ENCODE peak calls at places on chromosomes 7 and 10, in eight cellular contexts. G is A549, D is bronchial epithelial cell, L is cardiac muscle cell, R is prostate gland, Q is thoracic aorta, U is brain microvascular endothelial cell, X is NB4. Y is an unnamed sample.

GRCh38 chr10:132511692-132512442 is 25.7 kb upstream of the INPP5A start:
- DNase-seq in G (no peak), D (no peak), L (peak), R (no peak), Q (no peak), U (no peak), X (no peak), Y (no peak)

GRCh38 chr10:133203652-133204195 is 26.3 kb upstream of the UTF1 start:
- DNase-seq in G (no peak), D (no peak), L (no peak), R (no peak), Q (no peak), U (no peak), X (no peak), Y (no peak)

GRCh38 chr7:134755422-134756022 is 23.9 kb upstream of the CALD1 start:
- DNase-seq in G (no peak), D (no peak), L (peak), R (no peak), Q (no peak), U (peak), X (peak), Y (peak)

GRCh38 chr10:127978481-127978880 is 71.6 kb downstream of the PTPRE start:
- DNase-seq in G (no peak), D (no peak), L (no peak), R (no peak), Q (no peak), U (no peak), X (no peak), Y (no peak)

GRCh38 chr10:95352684-95353083 is 61.9 kb upstream of the PDLIM1 start:
- DNase-seq in G (no peak), D (no peak), L (no peak), R (no peak), Q (no peak), U (no peak), X (no peak), Y (no peak)

GRCh38 chr10:21399392-21400015 is 126.0 kb downstream of the SKIDA1 start:
- DNase-seq in G (peak), D (peak), L (peak), R (peak), Q (no peak), U (peak), X (no peak), Y (peak)

GRCh38 chr7:22154130-22154529 is 202.8 kb downstream of the RAPGEF5 start:
- DNase-seq in G (no peak), D (no peak), L (peak), R (no peak), Q (no peak), U (no peak), X (peak), Y (peak)

GRCh38 chr10:83952273-83952672 is 187.0 kb upstream of the GHITM start:
- DNase-seq in G (no peak), D (no peak), L (no peak), R (no peak), Q (no peak), U (no peak), X (no peak), Y (no peak)

GRCh38 chr10:29772403-29772802 is 137.6 kb upstream of the SVIL start:
- DNase-seq in G (no peak), D (no peak), L (no peak), R (no peak), Q (no peak), U (no peak), X (no peak), Y (no peak)

GRCh38 chr7:112556633-112557032 is 75.8 kb downstream of the LSMEM1 start:
- DNase-seq in G (no peak), D (peak), L (no peak), R (no peak), Q (no peak), U (no peak), X (peak), Y (no peak)

GRCh38 chr7:107972075-107972482 is 30.9 kb downstream of the LAMB1 start:
- DNase-seq in G (no peak), D (peak), L (peak), R (no peak), Q (no peak), U (no peak), X (no peak), Y (peak)

GRCh38 chr10:14186245-14186644 is 144.5 kb downstream of the FRMD4A start:
- DNase-seq in G (no peak), D (no peak), L (peak), R (no peak), Q (no peak), U (peak), X (peak), Y (peak)

GRCh38 chr7:134783294-134784069 is 4.0 kb downstream of the CALD1 start:
- DNase-seq in G (no peak), D (no peak), L (no peak), R (no peak), Q (no peak), U (no peak), X (no peak), Y (peak)

GRCh38 chr7:142669074-142669654 is 80.1 kb upstream of the PRSS1 start:
- DNase-seq in G (peak), D (peak), L (peak), R (no peak), Q (no peak), U (peak), X (peak), Y (peak)

GRCh38 chr10:132607961-132608495 is 70.4 kb downstream of the INPP5A start:
- DNase-seq in G (no peak), D (no peak), L (no peak), R (no peak), Q (no peak), U (no peak), X (no peak), Y (no peak)

GRCh38 chr7:108372601-108373000 is 83.6 kb downstream of the NRCAM start:
- DNase-seq in G (no peak), D (peak), L (peak), R (no peak), Q (no peak), U (no peak), X (no peak), Y (no peak)

GRCh38 chr7:13077466-13077865 is 390.0 kb downstream of the ARL4A start:
- DNase-seq in G (no peak), D (peak), L (peak), R (no peak), Q (no peak), U (peak), X (no peak), Y (peak)

GRCh38 chr10:72013202-72013945 is 49.2 kb downstream of the CHST3 start:
- DNase-seq in G (no peak), D (no peak), L (no peak), R (no peak), Q (no peak), U (no peak), X (no peak), Y (no peak)

GRCh38 chr10:124522903-124523260 is 61.3 kb downstream of the LHPP start:
- DNase-seq in G (no peak), D (no peak), L (no peak), R (no peak), Q (no peak), U (no peak), X (no peak), Y (no peak)

GRCh38 chr10:24240001-24240751 is 31.2 kb downstream of the KIAA1217 start:
- DNase-seq in G (no peak), D (peak), L (peak), R (peak), Q (no peak), U (no peak), X (peak), Y (no peak)

GRCh38 chr7:15620491-15621185 is 58.8 kb upstream of the AGMO start:
- DNase-seq in G (no peak), D (peak), L (peak), R (no peak), Q (no peak), U (no peak), X (no peak), Y (no peak)

GRCh38 chr7:33040803-33041516 is 21.6 kb downstream of the NT5C3A start:
- DNase-seq in G (no peak), D (peak), L (peak), R (peak), Q (no peak), U (no peak), X (peak), Y (no peak)

GRCh38 chr10:62384447-62385081 is 10.4 kb downstream of the ZNF365 start:
- DNase-seq in G (no peak), D (peak), L (no peak), R (no peak), Q (no peak), U (no peak), X (no peak), Y (peak)

GRCh38 chr7:141369422-141369821 is 181.8 kb upstream of the AGK start:
- DNase-seq in G (no peak), D (no peak), L (no peak), R (peak), Q (no peak), U (no peak), X (no peak), Y (peak)

GRCh38 chr7:40008218-40008815 is 58.3 kb downstream of the CDK13 start:
- DNase-seq in G (peak), D (peak), L (peak), R (no peak), Q (no peak), U (peak), X (no peak), Y (peak)

GRCh38 chr7:111438369-111439289 is 123.7 kb downstream of the IMMP2L start:
- DNase-seq in G (no peak), D (peak), L (peak), R (no peak), Q (no peak), U (peak), X (no peak), Y (peak)

GRCh38 chr7:105830405-105831218 is 45.8 kb downstream of the ATXN7L1 start:
- DNase-seq in G (peak), D (peak), L (peak), R (peak), Q (no peak), U (peak), X (no peak), Y (peak)

GRCh38 chr7:111126987-111127386 is 36.1 kb downstream of the LRRN3 start:
- DNase-seq in G (no peak), D (peak), L (peak), R (no peak), Q (no peak), U (peak), X (peak), Y (peak)

GRCh38 chr7:107937514-107937913 is 46.5 kb downstream of the DLD start:
- DNase-seq in G (no peak), D (peak), L (no peak), R (peak), Q (no peak), U (no peak), X (no peak), Y (no peak)

GRCh38 chr10:12188656-12189055 is 7.0 kb downstream of the NUDT5 start:
- DNase-seq in G (no peak), D (no peak), L (no peak), R (no peak), Q (no peak), U (no peak), X (no peak), Y (no peak)

GRCh38 chr10:12195281-12195602 is 449 bp downstream of the NUDT5 start:
- DNase-seq in G (no peak), D (no peak), L (no peak), R (no peak), Q (no peak), U (no peak), X (no peak), Y (peak)

GRCh38 chr10:12193193-12193592 is 2.5 kb downstream of the NUDT5 start:
- DNase-seq in G (no peak), D (peak), L (peak), R (no peak), Q (no peak), U (no peak), X (peak), Y (no peak)

GRCh38 chr10:12194752-12195271 is 879 bp downstream of the NUDT5 start:
- DNase-seq in G (no peak), D (peak), L (peak), R (peak), Q (no peak), U (peak), X (peak), Y (no peak)

GRCh38 chr10:12191715-12192114 is 4.0 kb downstream of the NUDT5 start:
- DNase-seq in G (no peak), D (no peak), L (peak), R (no peak), Q (no peak), U (no peak), X (no peak), Y (no peak)
- H3K4me3 ChIP-seq in G (no peak), D (no peak), L (no peak), R (no peak), Q (no peak), U (no peak), X (no peak), Y (no peak)

GRCh38 chr10:102274062-102274461 is 28.7 kb downstream of the GBF1 start:
- DNase-seq in G (no peak), D (no peak), L (no peak), R (no peak), Q (no peak), U (no peak), X (no peak), Y (no peak)

GRCh38 chr10:102267748-102268147 is 22.4 kb downstream of the GBF1 start:
- DNase-seq in G (no peak), D (peak), L (peak), R (no peak), Q (no peak), U (peak), X (no peak), Y (peak)

GRCh38 chr10:102266670-102267069 is 21.3 kb downstream of the GBF1 start:
- DNase-seq in G (no peak), D (no peak), L (no peak), R (peak), Q (no peak), U (no peak), X (no peak), Y (no peak)

GRCh38 chr10:102268333-102268999 is 23.1 kb downstream of the GBF1 start:
- DNase-seq in G (no peak), D (no peak), L (peak), R (no peak), Q (no peak), U (no peak), X (no peak), Y (peak)

DNA sequence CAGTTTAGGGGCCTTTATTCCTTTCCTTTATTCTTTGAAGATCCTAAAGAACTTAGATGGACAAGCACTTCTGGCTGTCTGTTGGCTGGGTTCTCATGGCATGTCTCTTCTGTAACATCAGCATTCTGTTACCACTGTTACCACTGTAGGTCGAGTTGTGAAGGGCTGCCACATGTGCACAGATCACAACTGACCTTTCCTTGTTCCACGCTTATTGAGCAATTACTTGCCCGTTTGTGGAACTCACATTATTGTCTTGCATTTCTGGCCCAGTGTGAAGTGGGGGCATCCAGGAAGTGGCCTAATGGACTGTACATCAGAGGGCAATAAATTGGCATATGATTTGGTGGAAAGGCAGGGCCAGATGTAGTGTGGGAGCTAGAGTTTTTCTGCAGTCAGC is 23.7 kb downstream of the GBF1 start:
- DNase-seq in G (no peak), D (no peak), L (peak), R (no peak), Q (no peak), U (no peak), X (peak), Y (peak)
- TF ChIP-seq CTCF in G (no peak), D (no peak), L (no peak), R (no peak), Q (no peak), U (no peak), X (no peak), Y (no peak)

GRCh38 chr10:89003344-89003743 is 12.7 kb downstream of the FAS start:
- DNase-seq in G (no peak), D (no peak), L (no peak), R (no peak), Q (no peak), U (no peak), X (no peak), Y (no peak)

GRCh38 chr10:89002234-89002978 is 11.8 kb downstream of the FAS start:
- DNase-seq in G (no peak), D (no peak), L (no peak), R (no peak), Q (no peak), U (no peak), X (no peak), Y (no peak)

GRCh38 chr10:89001428-89002072 is 11.0 kb downstream of the FAS start:
- DNase-seq in G (no peak), D (no peak), L (peak), R (no peak), Q (no peak), U (peak), X (no peak), Y (peak)

GRCh38 chr10:88999629-89000028 is 9.0 kb downstream of the FAS start:
- DNase-seq in G (no peak), D (peak), L (peak), R (no peak), Q (no peak), U (no peak), X (no peak), Y (no peak)

DNA sequence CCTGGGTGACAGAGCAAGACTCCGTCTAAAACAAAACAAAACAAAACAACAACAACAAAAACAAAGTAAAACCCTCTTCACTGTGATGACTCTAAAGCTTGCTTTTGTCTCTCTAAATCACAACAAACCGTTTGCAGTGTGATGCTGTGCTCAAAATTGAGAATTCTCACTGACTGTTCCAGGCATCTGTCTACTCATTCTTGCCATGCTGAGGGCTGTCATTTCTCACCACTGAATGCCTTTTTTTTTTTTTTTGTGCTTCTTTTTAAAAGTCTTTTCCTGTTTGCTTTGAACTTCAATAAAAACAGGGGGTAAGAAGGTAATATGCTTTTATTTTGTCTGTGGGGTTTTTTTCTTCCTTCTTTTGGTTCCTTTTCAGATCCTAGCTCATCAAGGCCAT is 10.4 kb downstream of the FAS start:
- DNase-seq in G (no peak), D (no peak), L (no peak), R (no peak), Q (no peak), U (no peak), X (no peak), Y (no peak)
- H3K4me3 ChIP-seq in G (no peak), D (no peak), L (no peak), R (no peak), Q (no peak), U (no peak), X (no peak), Y (no peak)

GRCh38 chr10:78025685-78026364 is 3.5 kb downstream of the POLR3A start:
- DNase-seq in G (no peak), D (peak), L (no peak), R (no peak), Q (no peak), U (peak), X (no peak), Y (peak)

GRCh38 chr10:78029294-78030226 is at the start of gene POLR3A:
- DNase-seq in G (peak), D (peak), L (peak), R (peak), Q (peak), U (peak), X (peak), Y (peak)

GRCh38 chr10:78033623-78034470 is at the start of gene RPS24:
- DNase-seq in G (peak), D (peak), L (peak), R (peak), Q (peak), U (peak), X (peak), Y (peak)

GRCh38 chr10:78023741-78024140 is 5.6 kb downstream of the POLR3A start:
- DNase-seq in G (no peak), D (no peak), L (no peak), R (no peak), Q (no peak), U (no peak), X (no peak), Y (no peak)

GRCh38 chr10:78028438-78029293 is 649 bp downstream of the POLR3A start:
- DNase-seq in G (no peak), D (peak), L (peak), R (no peak), Q (no peak), U (peak), X (peak), Y (peak)
- TF ChIP-seq CTCF in G (no peak), D (no peak), L (no peak), R (no peak), Q (no peak), U (no peak), X (peak), Y (no peak)

Y was measured in astrocyte of the spinal cord.